ENCODE peak calls at places on chromosomes 11 and 22, in four cellular contexts. U is fibroblast of lung, H is HepG2, L is tibial artery. X is an unnamed sample.

GRCh38 chr11:78067704-78068103 is 4.0 kb downstream of the THRSP start:
- DNase-seq in L (no peak), H (no peak), U (no peak), X (no peak)

GRCh38 chr11:108693852-108694251 is 29.0 kb downstream of the DDX10 start:
- DNase-seq in L (no peak), H (no peak), U (peak), X (no peak)

GRCh38 chr11:130849215-130849568 is 67.1 kb downstream of the SNX19 start:
- DNase-seq in L (peak), H (no peak), U (peak), X (no peak)

GRCh38 chr11:43934359-43935130 is 7.9 kb upstream of the C11orf96 start:
- DNase-seq in L (no peak), U (peak), H (no peak), X (no peak)

GRCh38 chr11:119300198-119300964 is 16.5 kb downstream of the MCAM start:
- DNase-seq in H (no peak), U (no peak), L (no peak), X (no peak)

GRCh38 chr11:121884601-121885000 is 231.4 kb downstream of the BLID start:
- DNase-seq in U (no peak), L (no peak), H (no peak), X (no peak)

GRCh38 chr11:133503776-133504175 is 28.5 kb downstream of the OPCML start:
- DNase-seq in U (no peak), H (no peak), L (no peak), X (no peak)

GRCh38 chr11:79510948-79511347 is 70.1 kb upstream of the TENM4 start:
- DNase-seq in U (no peak), L (no peak), H (no peak), X (no peak)

GRCh38 chr11:74453373-74453975 is 13.9 kb downstream of the KCNE3 start:
- DNase-seq in L (peak), U (peak), H (peak), X (peak)

GRCh38 chr22:33785283-33785991 is 134.8 kb downstream of the LARGE1 start:
- DNase-seq in H (peak), L (no peak), U (peak), X (no peak)

GRCh38 chr22:25746012-25746373 is 4.0 kb downstream of the MYO18B start:
- DNase-seq in H (no peak), U (peak), L (no peak), X (no peak)

GRCh38 chr22:41028841-41029240 is 63.6 kb upstream of the EP300 start:
- DNase-seq in L (no peak), U (peak), H (peak), X (no peak)

GRCh38 chr11:11966826-11967668 is 41.4 kb downstream of the DKK3 start:
- DNase-seq in L (peak), U (no peak), H (peak), X (peak)

GRCh38 chr22:20247010-20247505 is 21.1 kb downstream of the RTN4R start:
- DNase-seq in U (peak), H (no peak), L (no peak), X (no peak)

GRCh38 chr11:134003792-134004405 is 47.1 kb upstream of the IGSF9B start:
- DNase-seq in H (no peak), L (no peak), U (no peak), X (no peak)

GRCh38 chr11:110182886-110183285 is 89.7 kb downstream of the ZC3H12C start:
- DNase-seq in L (no peak), U (peak), H (no peak), X (no peak)

GRCh38 chr11:64226507-64227051 is 505 bp downstream of the NUDT22 start:
- DNase-seq in U (no peak), H (peak), L (no peak), X (peak)

GRCh38 chr11:81007046-81007445 is 1566.2 kb upstream of the TENM4 start:
- DNase-seq in H (no peak), L (no peak), U (peak), X (no peak)

GRCh38 chr11:120839846-120840402 is 184.0 kb upstream of the TBCEL start:
- DNase-seq in L (no peak), H (no peak), U (no peak), X (no peak)

GRCh38 chr11:84355911-84356310 is 1069.7 kb upstream of the CCDC90B start:
- DNase-seq in L (no peak), U (no peak), H (no peak), X (no peak)

GRCh38 chr22:27240298-27240885 is 561.2 kb downstream of the MN1 start:
- DNase-seq in H (no peak), L (peak), U (peak), X (no peak)

GRCh38 chr11:33377852-33378385 is 120.7 kb downstream of the HIPK3 start:
- DNase-seq in U (peak), H (no peak), L (no peak), X (no peak)

GRCh38 chr22:18028817-18029527 is 4.6 kb upstream of the MICAL3 start:
- DNase-seq in H (no peak), L (peak), U (no peak), X (no peak)

GRCh38 chr11:83112886-83113285 is 41.2 kb upstream of the RAB30 start:
- DNase-seq in H (no peak), U (no peak), L (no peak), X (no peak)

GRCh38 chr11:76233196-76233921 is 27.1 kb upstream of the WNT11 start:
- DNase-seq in H (no peak), L (no peak), U (no peak), X (no peak)

GRCh38 chr11:101775033-101775432 is 139.8 kb upstream of the CEP126 start:
- DNase-seq in L (no peak), H (no peak), U (no peak), X (no peak)

GRCh38 chr11:74634537-74634936 is 42.2 kb downstream of the POLD3 start:
- DNase-seq in U (peak), H (peak), L (no peak), X (no peak)

GRCh38 chr11:123129920-123130319 is 65.1 kb downstream of the CLMP start:
- DNase-seq in H (no peak), L (no peak), U (peak), X (no peak)

GRCh38 chr11:71252434-71252781 is at the start of gene SHANK2:
- DNase-seq in L (no peak), U (no peak), H (no peak), X (no peak)

GRCh38 chr22:27405672-27406388 is 395.7 kb downstream of the MN1 start:
- DNase-seq in H (peak), U (no peak), L (peak), X (peak)

GRCh38 chr11:19243143-19243542 is 2.4 kb upstream of the E2F8 start:
- DNase-seq in U (no peak), H (no peak), L (no peak), X (no peak)

GRCh38 chr11:131392528-131393255 is 22.3 kb downstream of the NTM start:
- DNase-seq in H (no peak), L (no peak), U (no peak), X (no peak)

DNA sequence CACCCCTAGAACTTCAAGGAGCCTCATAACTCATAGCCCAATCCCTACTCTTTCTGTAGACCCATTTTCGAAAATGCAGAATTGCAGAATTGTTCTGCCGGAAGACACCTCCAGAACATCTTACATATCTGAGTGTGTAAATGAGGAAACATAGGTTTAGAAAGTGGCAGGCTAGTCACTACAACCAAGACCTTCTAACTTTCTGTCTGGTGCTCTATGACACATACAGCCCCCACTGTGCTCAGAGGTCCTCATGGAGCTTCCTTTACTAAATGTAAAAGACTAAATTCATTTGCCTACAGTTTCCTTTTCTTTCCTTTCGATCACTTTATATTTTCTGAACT is 132.1 kb upstream of the DDI1 start:
- DNase-seq in H (no peak), L (no peak), U (no peak), X (no peak)
- H3K4me3 ChIP-seq in H (no peak), L (no peak), U (no peak), X (no peak)

GRCh38 chr11:126191379-126192073 is 19.9 kb downstream of the RPUSD4 start:
- DNase-seq in U (no peak), H (no peak), L (no peak), X (no peak)
- H3K4me3 ChIP-seq in U (no peak), H (no peak), L (no peak), X (no peak)

DNA sequence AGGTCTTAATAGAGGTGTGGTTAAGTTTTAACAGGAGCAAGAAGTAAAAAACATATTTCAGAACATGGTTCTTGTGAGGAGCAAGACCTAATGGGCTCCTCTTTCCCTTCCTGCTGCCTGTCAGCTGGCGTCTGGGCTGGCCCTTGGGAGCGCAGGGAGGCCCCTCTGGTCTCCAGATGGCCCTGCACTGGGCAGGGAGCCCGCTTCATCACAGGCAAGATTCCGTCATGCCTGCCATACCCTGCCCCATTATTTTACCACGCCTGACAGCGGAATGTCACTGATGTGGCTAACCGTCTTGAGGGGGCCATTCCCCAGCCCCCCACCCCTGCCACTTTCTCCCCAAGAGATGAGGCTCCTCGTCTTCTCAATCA is 17.3 kb upstream of the EFCAB6 start:
- DNase-seq in U (peak), L (peak), H (no peak), X (peak)
- H3K4me3 ChIP-seq in U (no peak), L (no peak), H (no peak), X (no peak)

GRCh38 chr11:85752201-85752889 is 58.6 kb downstream of the SYTL2 start:
- DNase-seq in U (no peak), H (no peak), L (no peak), X (no peak)

GRCh38 chr11:85750646-85751045 is 60.3 kb downstream of the SYTL2 start:
- DNase-seq in L (no peak), H (no peak), U (no peak), X (no peak)

GRCh38 chr11:85751738-85752137 is 59.2 kb downstream of the SYTL2 start:
- DNase-seq in L (no peak), U (peak), H (no peak), X (no peak)

GRCh38 chr11:85755285-85755684 is 55.7 kb downstream of the SYTL2 start:
- DNase-seq in L (no peak), U (no peak), H (no peak), X (no peak)

GRCh38 chr11:85752890-85753581 is 57.9 kb downstream of the SYTL2 start:
- DNase-seq in U (no peak), H (no peak), L (no peak), X (peak)
- H3K4me3 ChIP-seq in U (no peak), H (no peak), L (no peak), X (no peak)

DNA sequence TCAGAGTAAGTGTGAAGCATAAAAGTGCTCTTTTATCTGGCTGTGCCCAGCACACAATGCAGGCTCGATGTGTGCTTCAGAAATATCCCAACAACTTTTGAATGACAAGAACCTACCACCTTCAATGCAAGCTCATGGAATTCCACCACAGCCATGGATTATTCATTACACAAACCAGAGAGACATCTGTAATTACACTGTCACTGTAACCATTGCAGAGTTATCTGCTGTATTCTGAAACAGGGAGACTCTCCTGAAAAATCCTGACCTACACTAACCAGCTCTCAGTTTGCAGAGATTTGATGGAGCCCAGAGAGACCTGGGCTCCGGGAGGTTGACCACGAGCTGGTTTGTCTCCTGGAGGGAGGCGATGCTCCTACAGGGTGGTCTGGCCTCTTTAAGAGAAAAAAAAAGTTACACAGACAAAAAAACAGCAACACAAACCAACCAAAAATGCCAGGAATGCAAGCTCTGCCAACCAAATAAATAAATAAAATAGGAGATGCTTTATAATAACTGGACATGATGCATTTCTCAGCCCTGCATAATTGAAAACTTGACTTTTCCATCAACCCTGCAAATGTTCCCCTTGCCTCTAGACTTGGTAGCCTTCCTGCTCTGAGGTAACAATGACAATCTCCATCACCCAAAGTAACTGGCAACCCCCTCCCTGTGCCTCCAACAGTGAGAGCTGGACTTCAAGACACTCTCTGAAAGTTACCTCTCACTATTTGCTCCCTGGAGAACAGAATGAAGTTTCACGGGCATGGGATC is 69.7 kb downstream of the ETS1 start:
- DNase-seq in U (peak), L (no peak), H (no peak), X (no peak)
- H3K4me3 ChIP-seq in U (peak), L (peak), H (no peak), X (peak)

DNA sequence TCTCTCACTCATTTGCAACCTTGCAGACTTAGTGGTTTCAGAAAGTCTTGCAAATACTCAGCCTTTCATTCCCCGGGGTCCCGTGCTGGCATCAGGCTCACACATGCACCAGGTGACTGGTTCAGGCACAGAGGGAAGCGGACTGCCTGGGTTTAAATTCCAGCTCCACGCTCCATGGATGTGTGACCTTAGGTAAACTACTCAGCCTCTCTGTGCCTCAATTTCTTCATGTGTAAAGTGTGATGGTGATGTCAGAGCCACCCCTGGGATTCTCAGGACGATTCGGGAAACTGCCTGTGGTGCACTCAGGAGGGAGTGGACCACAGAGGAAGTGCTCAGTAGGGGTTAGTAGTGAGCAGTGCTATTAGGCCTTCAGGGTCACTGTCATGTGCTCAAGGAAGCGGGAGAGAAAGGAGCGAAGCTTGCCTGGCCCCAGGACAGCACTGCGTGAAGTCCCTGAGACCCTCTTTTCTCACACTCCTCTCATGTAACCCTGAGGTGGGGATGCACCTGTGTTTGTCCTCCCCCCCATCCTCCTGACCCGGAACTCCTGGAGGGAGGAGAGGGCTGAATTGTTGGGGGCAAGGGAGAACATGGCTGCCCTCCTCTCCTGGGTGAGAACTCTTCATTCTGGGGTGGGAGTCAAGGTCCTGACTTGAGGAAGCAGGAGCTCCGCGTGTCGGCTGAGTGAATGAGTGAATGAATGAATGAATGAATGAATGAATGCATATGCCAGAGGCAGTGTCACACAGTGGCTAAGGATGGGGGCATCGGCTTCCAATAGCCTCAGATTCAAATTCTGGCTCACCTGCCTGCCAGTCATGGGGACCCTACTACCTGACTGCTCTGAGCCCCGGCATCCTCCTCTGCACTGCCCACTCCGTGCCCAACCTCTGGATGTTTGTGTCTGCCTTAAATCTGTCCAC is 14.4 kb upstream of the UPK3A start:
- DNase-seq in U (no peak), L (no peak), H (no peak), X (peak)
- H3K4me3 ChIP-seq in U (no peak), L (no peak), H (peak), X (no peak)

GRCh38 chr11:30345644-30346043 is 22.7 kb downstream of the ARL14EP start:
- DNase-seq in U (no peak), H (no peak), L (no peak), X (no peak)

GRCh38 chr11:30348035-30348434 is 25.1 kb downstream of the ARL14EP start:
- DNase-seq in L (no peak), H (no peak), U (no peak), X (no peak)

GRCh38 chr11:30344085-30344484 is 21.2 kb downstream of the ARL14EP start:
- DNase-seq in U (no peak), L (no peak), H (no peak), X (no peak)

GRCh38 chr11:30346068-30346688 is 23.3 kb downstream of the ARL14EP start:
- DNase-seq in L (no peak), U (peak), H (peak), X (no peak)

DNA sequence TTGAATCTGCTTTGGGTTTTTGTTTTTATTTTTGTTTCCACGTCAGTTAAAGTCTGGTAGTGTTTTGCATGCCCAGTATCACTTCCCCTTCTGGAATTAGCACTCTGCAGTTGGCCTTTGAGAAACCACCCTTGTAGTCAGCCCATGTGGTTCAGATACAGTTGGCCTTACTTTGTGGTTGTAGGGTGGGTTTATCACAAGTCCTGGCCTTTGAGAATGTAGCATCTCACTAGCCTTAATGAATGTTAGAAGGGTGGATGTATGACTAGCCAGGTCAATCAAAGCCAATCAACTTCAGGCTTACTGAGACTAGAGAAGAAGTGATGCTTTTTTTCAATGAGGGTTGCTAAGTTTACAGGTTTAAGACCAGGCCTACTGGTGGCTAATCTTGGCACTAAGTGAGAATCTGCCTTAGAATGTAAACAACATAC is 19.8 kb downstream of the ARL14EP start:
- DNase-seq in H (no peak), L (no peak), U (no peak), X (no peak)
- H3K4me3 ChIP-seq in H (no peak), L (no peak), U (no peak), X (no peak)

GRCh38 chr22:39456262-39457046 is at the start of gene MGAT3:
- DNase-seq in L (no peak), H (no peak), U (no peak), X (peak)
- H3K4me3 ChIP-seq in L (peak), H (no peak), U (no peak), X (peak)

DNA sequence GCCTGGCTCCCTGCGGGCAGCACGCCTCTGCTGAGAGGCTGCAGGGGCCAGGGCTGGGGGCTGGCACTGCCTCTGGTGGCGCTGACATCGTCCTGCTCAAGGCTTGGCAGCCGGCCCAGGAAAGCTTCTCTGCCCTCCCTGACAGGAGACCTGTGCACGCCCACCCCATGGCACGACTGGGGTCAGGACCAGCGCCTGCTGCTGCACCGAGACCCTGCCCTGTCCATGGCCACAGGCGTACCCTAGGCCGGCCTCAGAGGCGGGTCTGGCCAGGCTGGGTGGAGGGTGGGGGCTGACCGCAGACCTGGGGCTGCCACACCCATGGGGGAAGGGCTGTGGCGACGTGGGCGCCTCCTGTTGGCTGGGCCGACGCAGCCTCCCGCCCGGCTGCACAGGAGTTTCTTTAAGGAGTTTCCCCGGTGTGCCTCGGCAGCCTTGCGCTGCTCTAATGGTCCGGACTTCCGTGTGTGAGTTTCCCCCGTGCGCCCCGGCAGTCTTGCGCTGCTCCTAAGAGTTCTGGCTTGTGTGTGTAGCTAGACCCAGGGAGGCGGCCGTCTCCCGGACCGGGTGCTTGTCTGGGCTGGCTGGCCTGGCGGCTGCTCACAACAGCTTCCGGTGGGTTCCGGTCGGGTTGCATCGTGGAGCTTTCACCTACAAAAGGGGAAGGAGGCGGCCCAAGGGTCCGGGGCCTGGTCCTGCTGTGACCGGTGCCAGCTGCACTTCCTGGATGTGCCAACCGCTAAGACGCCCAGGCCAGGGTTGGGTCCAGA is 4.7 kb downstream of the TRABD start:
- DNase-seq in L (peak), U (peak), H (no peak), X (peak)
- H3K4me3 ChIP-seq in L (peak), U (peak), H (no peak), X (peak)